ENCODE peak calls at places on chromosomes 1 and 21, in seven cellular contexts. S, P, R, I, K, T and D are unnamed samples.
A peak's percentile ranks its signal among the peaks of the same experiment; 100 is the strongest.

GRCh38 chr1:145891587-145892485 is 6.2 kb upstream of the ANKRD35 start:
- DNase-seq in S (peak; percentile 95), P (peak; percentile 97), R (peak; percentile 99), I (peak; percentile 95), K (peak; percentile 94), T (peak; percentile 66), D (peak; percentile 97)

GRCh38 chr1:47551971-47552528 is 114.2 kb downstream of the FOXD2 start:
- DNase-seq in S (no peak), P (no peak), R (no peak), I (no peak), K (no peak), T (no peak), D (no peak)

GRCh38 chr1:229859026-229859425 is 208.0 kb upstream of the GALNT2 start:
- DNase-seq in S (no peak), P (no peak), R (no peak), I (no peak), K (no peak), T (no peak), D (no peak)

GRCh38 chr1:25765910-25766645 is 33.9 kb upstream of the SELENON start:
- DNase-seq in S (no peak), P (no peak), R (no peak), I (no peak), K (no peak), T (no peak), D (no peak)

GRCh38 chr21:20265704-20266368 is 732.4 kb upstream of the NCAM2 start:
- DNase-seq in S (no peak), P (no peak), R (no peak), I (no peak), K (no peak), T (no peak), D (no peak)

GRCh38 chr21:29343517-29343916 is 44.8 kb downstream of the BACH1 start:
- DNase-seq in S (no peak), P (no peak), R (no peak), I (no peak), K (no peak), T (no peak), D (no peak)

GRCh38 chr1:228373004-228373680 is 33.5 kb downstream of the TRIM11 start:
- DNase-seq in S (no peak), P (peak; percentile 61), R (no peak), I (no peak), K (no peak), T (no peak), D (no peak)

GRCh38 chr1:204567067-204567466 is 50.9 kb downstream of the MDM4 start:
- DNase-seq in S (no peak), P (no peak), R (no peak), I (no peak), K (no peak), T (no peak), D (no peak)

GRCh38 chr1:23657659-23658275 is 33.8 kb upstream of the RPL11 start:
- DNase-seq in S (peak; percentile 70), P (no peak), R (peak; percentile 94), I (peak; percentile 44), K (peak; percentile 49), T (peak; percentile 80), D (peak; percentile 50)

GRCh38 chr1:228515200-228515834 is 28.1 kb downstream of the RNF187 start:
- DNase-seq in S (no peak), P (peak; percentile 7), R (peak; percentile 77), I (no peak), K (no peak), T (peak; percentile 62), D (peak; percentile 38)

GRCh38 chr1:75836528-75836927 is 39.8 kb downstream of the MSH4 start:
- DNase-seq in S (no peak), P (no peak), R (no peak), I (no peak), K (no peak), T (no peak), D (no peak)

GRCh38 chr1:26693557-26694184 is 2.1 kb upstream of the ARID1A start:
- DNase-seq in S (no peak), P (no peak), R (peak; percentile 51), I (no peak), K (no peak), T (peak; percentile 41), D (no peak)

GRCh38 chr1:43449708-43450069 is 4.0 kb downstream of the HYI start:
- DNase-seq in S (no peak), P (no peak), R (peak; percentile 27), I (no peak), K (no peak), T (no peak), D (peak; percentile 11)

GRCh38 chr1:9417695-9418094 is 121.6 kb upstream of the SLC25A33 start:
- DNase-seq in S (no peak), P (no peak), R (no peak), I (no peak), K (no peak), T (peak; percentile 58), D (no peak)

GRCh38 chr1:9418851-9419250 is 120.4 kb upstream of the SLC25A33 start:
- DNase-seq in S (no peak), P (no peak), R (no peak), I (no peak), K (no peak), T (no peak), D (no peak)

GRCh38 chr1:9419642-9420041 is 119.6 kb upstream of the SLC25A33 start:
- DNase-seq in S (no peak), P (no peak), R (no peak), I (no peak), K (no peak), T (no peak), D (no peak)

GRCh38 chr1:9416506-9416905 is 122.8 kb upstream of the SLC25A33 start:
- DNase-seq in S (no peak), P (no peak), R (no peak), I (no peak), K (no peak), T (peak; percentile 50), D (no peak)

GRCh38 chr1:9416918-9417500 is 122.3 kb upstream of the SLC25A33 start:
- DNase-seq in S (no peak), P (no peak), R (no peak), I (no peak), K (no peak), T (no peak), D (no peak)
- H3K4me3 ChIP-seq in S (no peak overlapping the region), P (no peak overlapping the region), R (no peak overlapping the region), I (no peak overlapping the region), K (no peak overlapping the region), T (peak overlapping the region; percentile 54), D (no peak overlapping the region)

GRCh38 chr1:173470608-173471007 is 6.5 kb upstream of the PRDX6 start:
- DNase-seq in S (no peak), P (no peak), R (no peak), I (no peak), K (no peak), T (peak; percentile 16), D (no peak)
- H3K9me3 ChIP-seq in S (peaks cover 3% of the 10 kb centered on the region), P (no peaks in the 10 kb centered on the region), R (peaks cover 80% of the 10 kb centered on the region), I (no peaks in the 10 kb centered on the region), K (peaks cover 13% of the 10 kb centered on the region), T (peaks cover 38% of the 10 kb centered on the region), D (no peaks in the 10 kb centered on the region)

DNA sequence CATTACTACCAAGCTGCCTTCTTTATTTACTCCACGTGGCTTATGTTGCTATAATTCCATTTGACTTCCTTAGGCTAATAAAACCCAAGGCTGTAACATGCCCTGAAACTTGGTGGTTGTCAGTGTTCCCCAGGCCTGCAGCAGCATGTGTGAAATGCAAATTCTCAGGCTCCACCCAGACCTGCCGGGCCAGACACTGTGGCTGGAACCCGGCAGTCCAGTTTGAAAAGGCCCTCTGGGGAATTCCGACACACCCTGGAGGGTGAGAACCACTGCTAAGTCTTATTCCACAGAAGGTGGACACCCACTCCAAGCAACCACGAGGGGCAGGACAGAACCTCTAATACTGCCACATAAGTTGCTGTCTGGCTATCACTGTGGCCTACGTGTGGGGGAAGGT is 41.4 kb downstream of the URB1 start:
- DNase-seq in S (peak; percentile 32), P (no peak), R (no peak), I (no peak), K (no peak), T (no peak), D (no peak)
- H3K36me3 ChIP-seq in S (peaks cover 100% of the 10 kb centered on the region), P (peaks cover 83% of the 10 kb centered on the region), R (peaks cover 81% of the 10 kb centered on the region), I (peaks cover 100% of the 10 kb centered on the region), K (no peaks in the 10 kb centered on the region), T (peaks cover 100% of the 10 kb centered on the region), D (no peaks in the 10 kb centered on the region)

GRCh38 chr21:36072453-36073167 is 2.8 kb downstream of the CBR1 start:
- DNase-seq in S (no peak), P (no peak), R (no peak), I (no peak), K (no peak), T (no peak), D (no peak)
- H3K4me3 ChIP-seq in S (no peak overlapping the region), P (no peak overlapping the region), R (no peak overlapping the region), I (no peak overlapping the region), K (no peak overlapping the region), T (no peak overlapping the region), D (no peak overlapping the region)

GRCh38 chr1:247165674-247166073 is 6.1 kb downstream of the ZNF124 start:
- DNase-seq in S (no peak), P (no peak), R (no peak), I (no peak), K (no peak), T (no peak), D (no peak)

DNA sequence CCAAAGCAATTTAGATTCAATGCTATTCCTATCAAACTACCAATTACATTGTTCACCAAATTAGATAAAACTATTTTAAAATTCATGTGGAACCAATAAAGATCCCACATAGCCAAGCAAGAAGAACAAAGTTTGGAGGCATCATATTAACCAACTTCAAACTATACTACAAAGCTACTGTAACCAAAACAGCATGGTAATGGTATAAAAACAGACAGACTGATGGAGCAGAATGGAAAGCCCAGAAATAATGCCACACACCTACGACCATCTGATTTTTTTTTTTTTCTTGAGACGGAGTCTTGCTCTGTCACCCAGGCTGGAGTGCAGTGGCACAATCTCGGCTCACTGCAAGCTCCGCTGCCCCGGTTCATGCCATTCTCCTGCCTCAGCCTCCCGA is 7.1 kb downstream of the ZNF124 start:
- DNase-seq in S (no peak), P (no peak), R (no peak), I (no peak), K (no peak), T (no peak), D (no peak)
- H3K9me3 ChIP-seq in S (peaks cover 66% of the 10 kb centered on the region), P (peaks cover 69% of the 10 kb centered on the region), R (peaks cover 91% of the 10 kb centered on the region), I (peaks cover 21% of the 10 kb centered on the region), K (peaks cover 59% of the 10 kb centered on the region), T (peaks cover 80% of the 10 kb centered on the region), D (no peaks in the 10 kb centered on the region)

GRCh38 chr1:205612104-205612503 is 19.7 kb downstream of the ELK4 start:
- DNase-seq in S (no peak), P (no peak), R (no peak), I (no peak), K (no peak), T (no peak), D (no peak)
- H3K36me3 ChIP-seq in S (peaks cover 18% of the 10 kb centered on the region), P (peaks cover 21% of the 10 kb centered on the region), R (peaks cover 77% of the 10 kb centered on the region), I (peaks cover 53% of the 10 kb centered on the region), K (no peaks in the 10 kb centered on the region), T (peaks cover 97% of the 10 kb centered on the region), D (no peaks in the 10 kb centered on the region)

GRCh38 chr1:150567341-150567716 is 12.1 kb downstream of the MCL1 start:
- DNase-seq in S (no peak), P (no peak), R (peak; percentile 51), I (no peak), K (peak; percentile 40), T (peak; percentile 64), D (no peak)
- H3K4me3 ChIP-seq in S (peak overlapping the region; percentile 24), P (peak overlapping the region; percentile 44), R (peak overlapping the region; percentile 64), I (no peak overlapping the region), K (peak overlapping the region; percentile 41), T (peak overlapping the region; percentile 57), D (peak overlapping the region; percentile 26)

DNA sequence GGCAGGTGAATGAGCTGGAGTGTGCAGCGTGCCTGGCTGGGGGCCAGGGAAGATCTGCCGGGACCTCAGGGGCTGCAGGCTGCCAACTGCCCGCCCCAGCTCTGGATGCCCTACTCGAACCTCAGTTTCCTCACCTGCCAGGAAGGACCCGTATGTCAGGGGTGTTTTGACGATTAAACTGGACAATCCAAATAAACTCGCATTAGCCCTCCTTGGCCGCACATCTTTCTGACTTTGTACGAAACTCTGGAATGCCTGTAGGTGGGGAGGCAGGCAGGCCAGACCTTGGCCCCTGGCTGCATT is 8.3 kb upstream of the ZNF669 start:
- DNase-seq in S (no peak), P (no peak), R (no peak), I (no peak), K (no peak), T (no peak), D (no peak)
- H3K9me3 ChIP-seq in S (no peaks in the 10 kb centered on the region), P (no peaks in the 10 kb centered on the region), R (no peaks in the 10 kb centered on the region), I (no peaks in the 10 kb centered on the region), K (no peaks in the 10 kb centered on the region), T (no peaks in the 10 kb centered on the region), D (no peaks in the 10 kb centered on the region)